ENCODE peak calls at places on chromosome 15, in six cellular contexts. K, W, C, D, Z and L are unnamed samples.

GRCh38 chr15:70272565-70273355 is 175.0 kb upstream of the TLE3 start:
- DNase-seq in D (no peak), W (no peak), Z (no peak), C (no peak), K (no peak), L (no peak)

GRCh38 chr15:81293728-81294500 is 30.0 kb downstream of the STARD5 start:
- DNase-seq in Z (no peak), K (no peak), C (no peak), D (no peak), W (peak), L (no peak)

GRCh38 chr15:64507293-64507802 is 47.0 kb downstream of the ZNF609 start:
- DNase-seq in C (peak), Z (peak), K (peak), W (peak), D (peak), L (peak)

GRCh38 chr15:75836953-75837321 is 6.3 kb upstream of the UBE2Q2 start:
- DNase-seq in K (peak), Z (no peak), C (peak), W (peak), D (peak), L (peak)

GRCh38 chr15:68820205-68820588 is 498 bp downstream of the ANP32A start:
- DNase-seq in Z (peak), K (no peak), D (no peak), C (peak), W (peak), L (no peak)

GRCh38 chr15:64490598-64491259 is 30.4 kb downstream of the ZNF609 start:
- DNase-seq in K (peak), C (no peak), D (no peak), W (no peak), Z (no peak), L (peak)

GRCh38 chr15:56869573-56869972 is 48.9 kb upstream of the TCF12 start:
- DNase-seq in C (peak), K (peak), D (no peak), Z (no peak), W (peak), L (peak)

GRCh38 chr15:41790756-41791546 is 16.7 kb downstream of the MAPKBP1 start:
- DNase-seq in D (no peak), C (peak), Z (no peak), K (peak), W (peak), L (peak)

GRCh38 chr15:78197632-78198031 is 36.7 kb downstream of the ACSBG1 start:
- DNase-seq in C (no peak), Z (no peak), K (no peak), W (no peak), D (peak), L (no peak)

GRCh38 chr15:88623061-88623460 is 1.9 kb downstream of the AEN start:
- DNase-seq in K (peak), C (peak), W (peak), D (no peak), Z (no peak), L (peak)

GRCh38 chr15:49313650-49314049 is 109.4 kb upstream of the FGF7 start:
- DNase-seq in K (peak), Z (no peak), D (no peak), C (peak), W (no peak), L (peak)

GRCh38 chr15:98442379-98442833 is 205.9 kb upstream of the IGF1R start:
- DNase-seq in C (peak), K (peak), D (peak), Z (peak), W (peak), L (peak)

GRCh38 chr15:45401665-45402161 is 23.4 kb upstream of the GATM start:
- DNase-seq in C (no peak), Z (no peak), K (no peak), W (no peak), D (no peak), L (no peak)

GRCh38 chr15:77646104-77646694 is 13.5 kb upstream of the LINGO1 start:
- DNase-seq in Z (no peak), D (no peak), W (no peak), C (no peak), K (no peak), L (no peak)

GRCh38 chr15:31227235-31227634 is 99.4 kb upstream of the KLF13 start:
- DNase-seq in D (no peak), C (no peak), Z (no peak), W (no peak), K (no peak), L (no peak)
- H3K4me3 ChIP-seq in D (no peak), C (no peak), Z (no peak), W (peak), K (no peak), L (no peak)

GRCh38 chr15:91465696-91466095 is 365.6 kb downstream of the SV2B start:
- DNase-seq in W (no peak), K (no peak), C (no peak), Z (no peak), D (no peak), L (no peak)
- TF ChIP-seq CTCF in W (no peak), K (no peak), C (no peak), Z (no peak), D (no peak), L (no peak)

DNA sequence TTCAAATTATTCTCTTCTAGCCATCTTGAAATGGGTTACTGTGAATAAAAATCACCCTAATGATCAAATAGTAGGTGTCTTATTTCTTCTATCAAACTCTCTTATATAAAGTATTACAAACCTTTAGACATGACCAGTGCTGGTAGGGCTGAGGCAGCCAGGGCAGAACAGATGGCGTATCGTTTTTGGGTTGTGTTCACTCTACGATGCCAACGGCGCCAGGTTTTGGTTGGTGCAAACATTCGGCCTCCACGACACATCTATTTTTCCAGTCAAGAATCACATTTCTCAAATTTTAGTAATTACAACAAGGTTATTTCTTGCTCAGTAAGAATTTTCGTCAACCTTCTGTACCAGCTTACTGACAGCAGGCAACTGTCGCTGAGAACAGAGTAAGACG is 2.2 kb downstream of the RPL4 start:
- DNase-seq in K (no peak), C (no peak), D (no peak), W (no peak), Z (no peak), L (no peak)
- H3K4me3 ChIP-seq in K (peak), C (peak), D (no peak), W (peak), Z (no peak), L (peak)

GRCh38 chr15:89806565-89807550 is 7.8 kb downstream of the ANPEP start:
- DNase-seq in Z (no peak), D (no peak), K (no peak), C (no peak), W (no peak), L (no peak)

GRCh38 chr15:89809787-89810148 is 4.9 kb downstream of the ANPEP start:
- DNase-seq in C (no peak), W (no peak), D (no peak), Z (no peak), K (no peak), L (no peak)

GRCh38 chr15:89807689-89808088 is 7.0 kb downstream of the ANPEP start:
- DNase-seq in Z (no peak), C (no peak), K (no peak), W (no peak), D (no peak), L (no peak)

GRCh38 chr15:89809093-89809786 is 5.4 kb downstream of the ANPEP start:
- DNase-seq in W (no peak), C (no peak), D (no peak), Z (no peak), K (peak), L (no peak)

GRCh38 chr15:89808160-89808870 is 6.3 kb downstream of the ANPEP start:
- DNase-seq in C (no peak), W (no peak), D (no peak), K (no peak), Z (no peak), L (no peak)
- TF ChIP-seq CTCF in C (no peak), W (no peak), D (no peak), K (no peak), Z (no peak), L (no peak)

DNA sequence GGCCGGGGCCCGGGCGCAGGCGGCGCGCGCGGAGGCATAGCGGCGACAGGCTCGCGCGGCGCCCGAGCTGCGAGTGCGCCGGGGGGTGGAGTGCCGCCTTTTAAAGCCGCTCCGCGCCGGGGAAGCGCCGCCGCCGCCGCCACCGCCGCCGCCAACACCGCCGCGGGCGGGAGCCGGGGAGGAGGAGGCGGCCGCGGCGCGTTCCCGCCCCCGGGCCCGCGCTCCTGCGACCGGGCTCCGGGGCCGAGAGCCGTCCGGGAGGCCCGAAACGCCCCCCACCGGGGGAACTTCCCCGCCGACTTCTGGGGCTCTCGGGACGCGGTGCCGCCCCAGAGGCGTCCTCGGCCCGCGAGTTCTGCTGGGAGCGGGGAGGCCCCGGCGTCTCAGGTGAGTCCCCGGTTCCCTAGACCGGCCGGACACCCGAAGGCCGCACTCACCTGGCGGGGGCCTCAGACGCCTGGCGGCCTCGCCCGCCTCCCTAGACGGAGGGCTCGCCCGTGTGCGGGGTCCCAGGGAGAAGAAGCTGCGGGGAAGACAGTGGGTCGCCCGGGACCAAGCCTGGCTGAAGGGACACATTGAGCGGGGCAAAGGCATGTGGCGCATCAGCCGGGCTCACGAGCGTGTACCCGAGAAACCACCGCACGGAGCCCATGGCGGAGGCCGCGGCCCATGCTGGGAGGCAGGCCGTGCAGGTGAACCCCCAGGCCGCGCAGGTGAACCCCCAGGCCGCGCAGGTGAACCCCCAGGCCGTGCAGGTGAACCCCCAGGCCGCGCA is at the start of gene PCSK6:
- DNase-seq in W (no peak), Z (peak), D (no peak), C (no peak), K (peak), L (no peak)
- H3K4me3 ChIP-seq in W (no peak), Z (peak), D (no peak), C (no peak), K (peak), L (no peak)

GRCh38 chr15:101068961-101069734 is 150.0 kb downstream of the LRRK1 start:
- DNase-seq in C (no peak), D (no peak), Z (peak), W (no peak), K (peak), L (peak)
- TF ChIP-seq CTCF in C (peak), D (no peak), Z (no peak), W (no peak), K (peak), L (peak)

GRCh38 chr15:39317225-39317624 is 263.7 kb upstream of the THBS1 start:
- DNase-seq in D (no peak), C (no peak), Z (no peak), K (no peak), W (no peak), L (peak)

GRCh38 chr15:39313467-39313866 is 267.4 kb upstream of the THBS1 start:
- DNase-seq in W (no peak), D (no peak), Z (no peak), C (no peak), K (no peak), L (no peak)

GRCh38 chr15:39312984-39313383 is 267.9 kb upstream of the THBS1 start:
- DNase-seq in K (no peak), Z (no peak), W (peak), C (no peak), D (no peak), L (no peak)

GRCh38 chr15:39313881-39314280 is 267.0 kb upstream of the THBS1 start:
- DNase-seq in C (no peak), D (no peak), K (no peak), W (no peak), Z (no peak), L (no peak)

DNA sequence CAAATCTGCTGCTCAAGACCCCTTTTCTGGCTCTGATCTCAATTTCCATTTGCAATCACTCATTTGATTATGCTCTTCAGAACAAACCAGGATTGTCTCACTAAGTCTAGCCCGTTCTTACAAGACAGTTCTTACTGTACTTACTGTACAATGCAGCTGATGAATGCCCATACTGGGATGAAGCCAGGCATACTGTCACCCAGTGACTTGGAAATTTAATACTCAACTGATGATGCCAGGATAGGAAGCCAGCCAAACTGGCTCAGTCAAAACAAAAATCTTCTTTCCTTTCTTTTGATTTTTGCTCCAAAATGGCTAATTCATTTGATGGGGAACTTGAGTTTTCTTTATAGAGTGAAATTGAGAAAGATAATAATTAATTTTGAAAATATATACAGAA is 265.7 kb upstream of the THBS1 start:
- DNase-seq in Z (no peak), W (no peak), K (no peak), D (no peak), C (no peak), L (peak)
- H3K4me3 ChIP-seq in Z (no peak), W (no peak), K (no peak), D (no peak), C (no peak), L (no peak)

GRCh38 chr15:59501531-59502113 is 63.6 kb downstream of the FAM81A start:
- DNase-seq in Z (no peak), C (peak), K (peak), W (peak), D (no peak), L (peak)
- TF ChIP-seq CTCF in Z (no peak), C (peak), K (peak), W (peak), D (no peak), L (peak)